ENCODE peak calls at places on chromosomes 4 and X, in eight cellular contexts. J is SW 1271; C is choroid plexus epithelial cell; Q is GM04504; T is kidney epithelial cell; A is NCI-H774; B is stimulated activated CD8-positive, alpha-beta memory T cell treated with anti-CD3 and anti-CD28 coated beads, Interleukin-4, amount 100 ng/mL, for 1 hour; U is stimulated activated CD4-positive, alpha-beta T cell treated with anti-CD3 and anti-CD28 coated beads, Interleukin-1b, Interleukin-23, amount 100 ng/mL, for 48 hours. W is an unnamed sample.

GRCh38 chr4:6222761-6223292 is 22.5 kb upstream of the JAKMIP1 start:
- DNase-seq in C (no peak), T (no peak), B (no peak), A (peak), J (no peak), U (no peak), Q (no peak), W (no peak)

GRCh38 chrX:9339603-9340569 is 125.0 kb upstream of the TBL1X start:
- DNase-seq in A (no peak), U (no peak), T (no peak), Q (no peak), B (no peak), J (no peak), C (no peak), W (no peak)

GRCh38 chr4:63795301-63795700 is 613.9 kb downstream of the TECRL start:
- DNase-seq in J (no peak), B (no peak), Q (no peak), C (no peak), A (no peak), U (no peak), T (no peak), W (no peak)

GRCh38 chr4:55002431-55002830 is 123.0 kb downstream of the KDR start:
- DNase-seq in C (no peak), J (no peak), U (no peak), A (no peak), Q (no peak), B (no peak), T (no peak), W (no peak)

GRCh38 chrX:53422915-53423268 is 219 bp downstream of the RIBC1 start:
- DNase-seq in A (no peak), T (no peak), B (no peak), C (no peak), J (no peak), Q (no peak), U (no peak), W (no peak)

GRCh38 chr4:16106956-16107355 is 23.1 kb upstream of the PROM1 start:
- DNase-seq in T (no peak), B (no peak), Q (no peak), J (no peak), U (no peak), C (no peak), A (no peak), W (no peak)

GRCh38 chr4:104493071-104493831 is 1.4 kb downstream of the CXXC4 start:
- DNase-seq in B (no peak), U (no peak), J (no peak), Q (no peak), T (no peak), A (no peak), C (no peak), W (no peak)

GRCh38 chr4:41363384-41363981 is 106.8 kb downstream of the UCHL1 start:
- DNase-seq in T (peak), J (no peak), C (peak), Q (peak), A (no peak), B (no peak), U (no peak), W (peak)

GRCh38 chr4:82561745-82562552 is at the start of gene TMEM150C:
- DNase-seq in A (no peak), T (no peak), U (no peak), C (peak), B (no peak), Q (no peak), J (peak), W (no peak)

GRCh38 chr4:88516746-88517145 is 6.8 kb downstream of the PYURF start:
- DNase-seq in B (no peak), J (no peak), Q (no peak), T (no peak), U (no peak), C (no peak), A (no peak), W (no peak)

GRCh38 chrX:67545772-67546495 is 2.1 kb downstream of the AR start:
- DNase-seq in A (no peak), Q (no peak), U (no peak), C (peak), J (no peak), T (no peak), B (no peak), W (no peak)

GRCh38 chr4:55947912-55948725 is 626 bp upstream of the CEP135 start:
- DNase-seq in B (no peak), U (peak), A (no peak), Q (peak), T (peak), C (peak), J (peak), W (peak)

GRCh38 chr4:98706935-98707334 is 48.5 kb upstream of the TSPAN5 start:
- DNase-seq in J (no peak), Q (no peak), C (no peak), A (no peak), U (no peak), T (no peak), B (no peak), W (no peak)

GRCh38 chr4:67700119-67700873 is 659 bp downstream of the UBA6 start:
- DNase-seq in Q (no peak), C (peak), T (no peak), A (peak), B (no peak), J (peak), U (no peak), W (no peak)

W was measured in kidney glomerular epithelial cell.